ENCODE peak calls at places on chromosomes 3 and 15, in four cellular contexts. D, U, F and P are unnamed samples.

GRCh38 chr15:61383421-61383820 is 154.3 kb upstream of the RORA start:
- DNase-seq in D (peak; percentile 74), U (peak; percentile 91), F (no peak), P (no peak)

GRCh38 chr3:159273608-159274007 is 471.8 kb downstream of the MFSD1 start:
- DNase-seq in D (peak; percentile 32), U (peak; percentile 71), F (no peak), P (no peak)

GRCh38 chr3:173008978-173009377 is 132.1 kb downstream of the SPATA16 start:
- DNase-seq in D (no peak), U (no peak), F (no peak), P (no peak)

GRCh38 chr15:94080416-94080815 is 150.9 kb upstream of the MCTP2 start:
- DNase-seq in D (peak; percentile 79), U (peak; percentile 93), F (peak; percentile 65), P (no peak)

GRCh38 chr15:89052474-89052873 is 35.8 kb upstream of the ABHD2 start:
- DNase-seq in D (peak; percentile 87), U (peak; percentile 95), F (no peak), P (no peak)

GRCh38 chr3:38829404-38829803 is 13.4 kb upstream of the SCN10A start:
- DNase-seq in D (peak; percentile 87), U (peak; percentile 89), F (peak; percentile 23), P (no peak)

GRCh38 chr3:43093006-43093405 is 12.9 kb downstream of the POMGNT2 start:
- DNase-seq in D (no peak), U (no peak), F (no peak), P (no peak)

GRCh38 chr15:28013976-28014375 is 85.1 kb downstream of the OCA2 start:
- DNase-seq in D (no peak), U (no peak), F (no peak), P (no peak)

GRCh38 chr3:14563946-14564539 is 23.9 kb upstream of the GRIP2 start:
- DNase-seq in D (no peak), U (no peak), F (no peak), P (no peak)

GRCh38 chr15:31782951-31783350 is 247.4 kb upstream of the CHRNA7 start:
- DNase-seq in D (no peak), U (no peak), F (no peak), P (no peak)

GRCh38 chr15:79218588-79219200 is 63.8 kb upstream of the ANKRD34C start:
- DNase-seq in D (peak; percentile 29), U (peak; percentile 49), F (no peak), P (no peak)

GRCh38 chr3:122679085-122679466 is 1.6 kb upstream of the PARP14 start:
- DNase-seq in D (peak; percentile 73), U (peak; percentile 90), F (peak; percentile 82), P (peak; percentile 66)

GRCh38 chr15:39939487-39940452 is 5.9 kb downstream of the EIF2AK4 start:
- DNase-seq in D (no peak), U (peak; percentile 32), F (no peak), P (no peak)

GRCh38 chr3:44992555-44993470 is 16.8 kb downstream of the EXOSC7 start:
- DNase-seq in D (peak; percentile 27), U (peak; percentile 66), F (no peak), P (no peak)

GRCh38 chr3:186515115-186515514 is 29.1 kb downstream of the CRYGS start:
- DNase-seq in D (no peak), U (no peak), F (no peak), P (no peak)